ENCODE peak calls at places on chromosomes 16 and 17, in five cellular contexts. P is RWPE1, L is kidney glomerular epithelial cell, F is HS-5, T is LHCN-M2. V is an unnamed sample.

GRCh38 chr17:29005936-29006438 is at the start of gene SEZ6:
- DNase-seq in P (peak), F (no peak), T (peak), L (peak), V (no peak)

GRCh38 chr17:3727041-3727440 is 3.3 kb downstream of the HASPIN start:
- DNase-seq in L (no peak), P (no peak), F (no peak), T (no peak), V (no peak)

GRCh38 chr17:53837131-53837530 is 14.4 kb downstream of the KIF2B start:
- DNase-seq in L (peak), T (peak), F (no peak), P (no peak), V (no peak)

GRCh38 chr17:47907932-47908562 is 12.0 kb downstream of the SP2 start:
- DNase-seq in T (no peak), L (no peak), P (no peak), F (no peak), V (no peak)

GRCh38 chr16:1461146-1461545 is 13.7 kb downstream of the CLCN7 start:
- DNase-seq in L (no peak), T (no peak), F (no peak), P (no peak), V (no peak)

GRCh38 chr17:32341857-32342602 is at the start of gene C17orf75:
- DNase-seq in L (peak), F (no peak), T (peak), P (peak), V (no peak)

GRCh38 chr16:17543073-17543472 is 72.3 kb upstream of the XYLT1 start:
- DNase-seq in F (no peak), P (no peak), L (no peak), T (no peak), V (no peak)

GRCh38 chr16:64196444-64196843 is 925.4 kb downstream of the CDH11 start:
- DNase-seq in P (no peak), F (peak), T (peak), L (no peak), V (no peak)

GRCh38 chr17:51346218-51346982 is 86.1 kb downstream of the UTP18 start:
- DNase-seq in T (no peak), F (no peak), L (no peak), P (no peak), V (no peak)

GRCh38 chr16:13936596-13937081 is 16.7 kb downstream of the ERCC4 start:
- DNase-seq in L (peak), T (peak), F (no peak), P (peak), V (no peak)

GRCh38 chr16:82344157-82344556 is 174.1 kb upstream of the MPHOSPH6 start:
- DNase-seq in L (no peak), P (no peak), T (peak), F (no peak), V (no peak)

GRCh38 chr17:47866941-47867340 is 16.0 kb upstream of the SP6 start:
- DNase-seq in T (no peak), F (no peak), L (no peak), P (no peak), V (no peak)

GRCh38 chr17:42459256-42459982 is 741 bp downstream of the ATP6V0A1 start:
- DNase-seq in F (no peak), T (peak), L (peak), P (peak), V (no peak)

GRCh38 chr16:20114356-20114755 is 40.7 kb upstream of the GPR139 start:
- DNase-seq in T (peak), F (no peak), P (peak), L (no peak), V (peak)

GRCh38 chr16:11356573-11357331 is 11.5 kb downstream of the RMI2 start:
- DNase-seq in T (peak), P (no peak), F (no peak), L (peak), V (no peak)

GRCh38 chr17:34892864-34893263 is 68.4 kb downstream of the CCT6B start:
- DNase-seq in L (no peak), T (no peak), F (no peak), P (peak), V (no peak)

GRCh38 chr17:57874434-57875108 is 24.7 kb upstream of the MRPS23 start:
- DNase-seq in P (no peak), L (peak), F (no peak), T (peak), V (no peak)

GRCh38 chr17:80187090-80187489 is 17.3 kb downstream of the CARD14 start:
- DNase-seq in L (no peak), T (peak), P (peak), F (no peak), V (peak)

GRCh38 chr16:30187556-30187865 is 4.1 kb downstream of the CORO1A start:
- DNase-seq in T (no peak), P (no peak), F (no peak), L (no peak), V (no peak)

GRCh38 chr16:83847371-83848225 is 39.8 kb downstream of the HSBP1 start:
- DNase-seq in T (no peak), P (peak), F (no peak), L (no peak), V (no peak)

GRCh38 chr17:68446626-68447041 is 10.7 kb downstream of the WIPI1 start:
- DNase-seq in L (no peak), T (no peak), P (no peak), F (no peak), V (no peak)

GRCh38 chr16:60788631-60789030 is 1247.6 kb downstream of the CDH8 start:
- DNase-seq in P (no peak), L (no peak), T (no peak), F (no peak), V (no peak)

GRCh38 chr17:70622382-70623260 is 453.3 kb downstream of the KCNJ2 start:
- DNase-seq in T (peak), L (peak), F (no peak), P (peak), V (no peak)

GRCh38 chr16:75433732-75434413 is 570 bp upstream of the CFDP1 start:
- DNase-seq in L (peak), P (peak), F (peak), T (peak), V (peak)

GRCh38 chr17:52024296-52024870 is 134.1 kb downstream of the CA10 start:
- DNase-seq in F (no peak), T (no peak), L (no peak), P (no peak), V (no peak)

GRCh38 chr17:50527949-50528474 is 4.5 kb upstream of the EPN3 start:
- DNase-seq in F (no peak), T (no peak), P (no peak), L (no peak), V (no peak)

GRCh38 chr16:56228476-56228875 is 37.2 kb downstream of the GNAO1 start:
- DNase-seq in T (no peak), P (no peak), L (no peak), F (no peak), V (no peak)

GRCh38 chr17:31596382-31597323 is 205.2 kb downstream of the RAB11FIP4 start:
- DNase-seq in P (peak), L (peak), F (peak), T (peak), V (peak)

GRCh38 chr16:88504489-88505404 is 51.7 kb downstream of the ZFPM1 start:
- DNase-seq in T (no peak), L (no peak), F (no peak), P (no peak), V (no peak)

GRCh38 chr16:1261131-1261917 is 5.5 kb downstream of the TPSD1 start:
- DNase-seq in P (no peak), T (no peak), L (no peak), F (no peak), V (no peak)

GRCh38 chr16:49969356-49970030 is 55.5 kb upstream of the CNEP1R1 start:
- DNase-seq in L (no peak), F (no peak), T (no peak), P (no peak), V (no peak)

GRCh38 chr16:75096730-75097129 is 19.9 kb downstream of the LDHD start:
- DNase-seq in T (no peak), F (no peak), L (no peak), P (peak), V (no peak)

GRCh38 chr17:43479948-43480347 is 3.8 kb upstream of the DHX8 start:
- DNase-seq in T (no peak), P (no peak), L (no peak), F (no peak), V (no peak)

GRCh38 chr17:57638284-57638683 is 106.8 kb downstream of the CCDC182 start:
- DNase-seq in T (peak), L (no peak), P (no peak), F (no peak), V (no peak)

V was measured in keratinocyte.